ENCODE peak calls at places on chromosomes 11 and 22, in five cellular contexts. N, D, T, E and K are unnamed samples.

GRCh38 chr11:120413480-120413879 is 77.3 kb downstream of the ARHGEF12 start:
- DNase-seq in N (no peak), D (no peak), T (no peak), E (peak; percentile 85), K (no peak)

GRCh38 chr11:47768090-47768620 is 1.0 kb upstream of the FNBP4 start:
- DNase-seq in N (peak; percentile 70), D (peak; percentile 66), T (peak; percentile 49), E (peak; percentile 61), K (peak; percentile 79)

GRCh38 chr22:39567135-39567946 is 3.2 kb upstream of the CACNA1I start:
- DNase-seq in N (no peak), D (no peak), T (peak; percentile 77), E (no peak), K (no peak)

GRCh38 chr11:96217206-96217605 is 125.8 kb downstream of the MAML2 start:
- DNase-seq in N (no peak), D (no peak), T (no peak), E (no peak), K (no peak)

GRCh38 chr11:92611157-92611556 is 358.3 kb upstream of the MTNR1B start:
- DNase-seq in N (no peak), D (no peak), T (no peak), E (no peak), K (no peak)

GRCh38 chr11:8213390-8213789 is 44.6 kb upstream of the RIC3 start:
- DNase-seq in N (no peak), D (no peak), T (no peak), E (no peak), K (no peak)

GRCh38 chr11:73186294-73186850 is 31.7 kb upstream of the P2RY2 start:
- DNase-seq in N (peak; percentile 50), D (no peak), T (no peak), E (no peak), K (no peak)

GRCh38 chr11:110818032-110818687 is 105.9 kb upstream of the ARHGAP20 start:
- DNase-seq in N (no peak), D (no peak), T (no peak), E (peak; percentile 60), K (no peak)

GRCh38 chr11:115676768-115677167 is 172.6 kb upstream of the CADM1 start:
- DNase-seq in N (no peak), D (no peak), T (no peak), E (peak; percentile 81), K (no peak)

GRCh38 chr11:131544591-131544990 is 174.2 kb downstream of the NTM start:
- DNase-seq in N (no peak), D (no peak), T (no peak), E (no peak), K (no peak)

GRCh38 chr11:27179334-27179733 is 138.7 kb downstream of the BBOX1 start:
- DNase-seq in N (no peak), D (no peak), T (no peak), E (no peak), K (no peak)

GRCh38 chr22:48331691-48332220 is 1495.9 kb downstream of the BRD1 start:
- DNase-seq in N (no peak), D (no peak), T (no peak), E (no peak), K (no peak)

GRCh38 chr11:109123811-109124787 is 297.9 kb upstream of the C11orf87 start:
- DNase-seq in N (no peak), D (no peak), T (no peak), E (peak; percentile 4), K (no peak)

GRCh38 chr11:126061707-126062678 is 673 bp downstream of the CDON start:
- DNase-seq in N (peak; percentile 45), D (peak; percentile 74), T (peak; percentile 13), E (peak; percentile 5), K (no peak)

GRCh38 chr11:111428113-111428876 is 49.2 kb upstream of the POU2AF1 start:
- DNase-seq in N (no peak), D (no peak), T (no peak), E (no peak), K (peak; percentile 70)

GRCh38 chr22:36398602-36399472 is 11.1 kb upstream of the MYH9 start:
- DNase-seq in N (no peak), D (no peak), T (no peak), E (peak; percentile 87), K (no peak)

GRCh38 chr11:59267738-59268475 is 55.2 kb upstream of the MPEG1 start:
- DNase-seq in N (no peak), D (no peak), T (no peak), E (no peak), K (no peak)

GRCh38 chr11:14542384-14542783 is 22.2 kb upstream of the PSMA1 start:
- DNase-seq in N (no peak), D (no peak), T (no peak), E (no peak), K (no peak)

GRCh38 chr11:128260398-128260797 is 327.0 kb downstream of the ETS1 start:
- DNase-seq in N (no peak), D (no peak), T (no peak), E (no peak), K (no peak)

GRCh38 chr11:128210148-128210940 is 377.0 kb downstream of the ETS1 start:
- DNase-seq in N (no peak), D (peak; percentile 81), T (no peak), E (peak; percentile 94), K (no peak)

GRCh38 chr11:27392715-27393114 is 29.7 kb upstream of the CCDC34 start:
- DNase-seq in N (no peak), D (no peak), T (no peak), E (peak; percentile 90), K (no peak)

GRCh38 chr11:36073411-36074203 is 129.7 kb downstream of the LDLRAD3 start:
- DNase-seq in N (no peak), D (no peak), T (no peak), E (peak; percentile 92), K (no peak)

GRCh38 chr11:3220101-3220500 is 1.5 kb upstream of the MRGPRG start:
- DNase-seq in N (no peak), D (no peak), T (no peak), E (no peak), K (peak; percentile 69)
- H3K27ac ChIP-seq in N (no peak overlapping the region), D (no peak overlapping the region), T (no peak overlapping the region), E (no peak overlapping the region), K (no peak overlapping the region)

GRCh38 chr22:46905834-46906233 is 143.4 kb downstream of the TBC1D22A start:
- DNase-seq in N (no peak), D (no peak), T (no peak), E (no peak), K (no peak)

GRCh38 chr22:46902998-46903916 is 140.8 kb downstream of the TBC1D22A start:
- DNase-seq in N (no peak), D (no peak), T (no peak), E (no peak), K (peak; percentile 55)

GRCh38 chr22:46905415-46905814 is 143.0 kb downstream of the TBC1D22A start:
- DNase-seq in N (no peak), D (no peak), T (no peak), E (no peak), K (no peak)

GRCh38 chr22:46900549-46900948 is 138.1 kb downstream of the TBC1D22A start:
- DNase-seq in N (no peak), D (no peak), T (no peak), E (no peak), K (peak; percentile 12)

GRCh38 chr22:46902436-46902835 is 140.0 kb downstream of the TBC1D22A start:
- DNase-seq in N (no peak), D (no peak), T (no peak), E (no peak), K (no peak)
- H3K4me3 ChIP-seq in N (no peak overlapping the region), D (no peak overlapping the region), T (no peak overlapping the region), E (no peak overlapping the region), K (no peak overlapping the region)

GRCh38 chr11:71370895-71371673 is 77.1 kb downstream of the DHCR7 start:
- DNase-seq in N (no peak), D (no peak), T (peak; percentile 67), E (no peak), K (no peak)
- TF ChIP-seq CTCF in N (no peak), D (no peak), T (peak; percentile 87), E (no peak), K (no peak)

DNA sequence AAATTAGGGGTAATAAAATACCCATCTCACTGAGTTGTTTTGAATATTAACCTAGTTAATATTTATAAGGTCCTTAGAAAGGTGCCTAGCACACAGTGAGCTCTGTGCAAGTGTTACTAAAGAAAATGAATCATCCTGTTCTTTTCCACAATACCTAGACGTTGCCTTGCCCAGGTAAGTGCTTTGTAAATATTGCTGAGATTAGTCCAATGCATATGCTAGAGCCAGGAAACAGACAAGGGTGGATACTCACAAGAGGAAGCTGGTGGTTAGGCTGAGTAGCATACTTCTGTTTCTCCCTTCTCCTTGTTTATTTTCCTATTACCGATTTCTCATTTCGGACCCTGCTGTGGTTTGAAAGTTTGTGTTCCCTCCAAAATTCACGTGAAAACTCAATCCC is 58.1 kb upstream of the BARX2 start:
- DNase-seq in N (no peak), D (no peak), T (no peak), E (no peak), K (no peak)
- H3K27ac ChIP-seq in N (no peak overlapping the region), D (no peak overlapping the region), T (no peak overlapping the region), E (no peak overlapping the region), K (no peak overlapping the region)